ENCODE peak calls at places on chromosomes 2 and 18, in eight cellular contexts. P is esophagus squamous epithelium, Q is stomach, M is tibial nerve, V is prostate gland, I is adrenal gland, R is sigmoid colon, B is right lobe of liver. X is an unnamed sample.

GRCh38 chr2:172438741-172439508 is 11.5 kb downstream of the ITGA6 start:
- DNase-seq in P (no peak), Q (peak; percentile 65), M (no peak), V (peak; percentile 48), I (no peak), R (no peak), B (no peak), X (no peak)

GRCh38 chr18:76459687-76460350 is 35.2 kb downstream of the ZNF516 start:
- DNase-seq in P (no peak), Q (peak; percentile 61), M (no peak), V (peak; percentile 85), I (peak; percentile 91), R (peak; percentile 68), B (no peak), X (peak; percentile 51)

GRCh38 chr2:157821519-157822131 is 54.5 kb downstream of the ACVR1 start:
- DNase-seq in P (no peak), Q (no peak), M (no peak), V (no peak), I (no peak), R (no peak), B (no peak), X (no peak)

GRCh38 chr18:48886520-48887293 is 64.1 kb downstream of the SMAD7 start:
- DNase-seq in P (no peak), Q (no peak), M (no peak), V (no peak), I (no peak), R (peak; percentile 35), B (no peak), X (no peak)

GRCh38 chr2:233147136-233147828 is 87.1 kb downstream of the INPP5D start:
- DNase-seq in P (no peak), Q (no peak), M (no peak), V (no peak), I (no peak), R (no peak), B (no peak), X (no peak)

GRCh38 chr2:201116959-201117734 is 1.2 kb downstream of the CFLAR start:
- DNase-seq in P (no peak), Q (peak; percentile 70), M (peak; percentile 86), V (peak; percentile 67), I (peak; percentile 63), R (peak; percentile 90), B (peak; percentile 78), X (peak; percentile 79)

GRCh38 chr2:26283606-26284005 is 38.9 kb downstream of the HADHB start:
- DNase-seq in P (no peak), Q (no peak), M (no peak), V (no peak), I (no peak), R (no peak), B (no peak), X (no peak)

GRCh38 chr2:127048618-127048935 is 58.4 kb downstream of the BIN1 start:
- DNase-seq in P (no peak), Q (peak; percentile 10), M (no peak), V (no peak), I (no peak), R (peak; percentile 62), B (no peak), X (no peak)

GRCh38 chr2:160876029-160876428 is 284.2 kb upstream of the TANK start:
- DNase-seq in P (no peak), Q (no peak), M (no peak), V (no peak), I (no peak), R (no peak), B (no peak), X (no peak)

GRCh38 chr2:135870571-135870970 is 5.7 kb downstream of the MCM6 start:
- DNase-seq in P (no peak), Q (no peak), M (no peak), V (no peak), I (no peak), R (no peak), B (no peak), X (no peak)

GRCh38 chr2:135875491-135876065 is 665 bp downstream of the MCM6 start:
- DNase-seq in P (peak; percentile 24), Q (peak; percentile 59), M (peak; percentile 36), V (peak; percentile 42), I (peak; percentile 47), R (peak; percentile 73), B (peak; percentile 67), X (peak; percentile 36)

GRCh38 chr2:135874966-135875365 is 1.3 kb downstream of the MCM6 start:
- DNase-seq in P (no peak), Q (no peak), M (no peak), V (no peak), I (no peak), R (no peak), B (no peak), X (no peak)

GRCh38 chr2:135876066-135876711 is at the start of gene MCM6:
- DNase-seq in P (peak; percentile 77), Q (peak; percentile 97), M (peak; percentile 94), V (peak; percentile 95), I (peak; percentile 99), R (peak; percentile 98), B (peak; percentile 98), X (peak; percentile 95)
- TF ChIP-seq POLR2A in P (peak; percentile 59), Q (no peak), M (peak; percentile 11), V (peak; percentile 65), I (no peak), R (no peak), B (peak; percentile 46), X (peak; percentile 44)

GRCh38 chr2:192876698-192877097 is 682.0 kb upstream of the TMEFF2 start:
- DNase-seq in P (no peak), Q (no peak), M (no peak), V (no peak), I (no peak), R (no peak), B (no peak), X (no peak)
- H3K4me1 ChIP-seq in P (no peaks in the 10 kb centered on the region), Q (no peaks in the 10 kb centered on the region), M (no peaks in the 10 kb centered on the region), V (no peaks in the 10 kb centered on the region), I (no peaks in the 10 kb centered on the region), R (no peaks in the 10 kb centered on the region), B (no peaks in the 10 kb centered on the region), X (no peaks in the 10 kb centered on the region)

GRCh38 chr2:168005586-168005985 is 241.8 kb downstream of the STK39 start:
- DNase-seq in P (no peak), Q (no peak), M (no peak), V (no peak), I (no peak), R (no peak), B (no peak), X (no peak)
- H3K36me3 ChIP-seq in P (no peaks in the 10 kb centered on the region), Q (no peaks in the 10 kb centered on the region), M (no peaks in the 10 kb centered on the region), V (no peaks in the 10 kb centered on the region), I (no peaks in the 10 kb centered on the region), R (no peaks in the 10 kb centered on the region), B (no peaks in the 10 kb centered on the region), X (no peaks in the 10 kb centered on the region)

DNA sequence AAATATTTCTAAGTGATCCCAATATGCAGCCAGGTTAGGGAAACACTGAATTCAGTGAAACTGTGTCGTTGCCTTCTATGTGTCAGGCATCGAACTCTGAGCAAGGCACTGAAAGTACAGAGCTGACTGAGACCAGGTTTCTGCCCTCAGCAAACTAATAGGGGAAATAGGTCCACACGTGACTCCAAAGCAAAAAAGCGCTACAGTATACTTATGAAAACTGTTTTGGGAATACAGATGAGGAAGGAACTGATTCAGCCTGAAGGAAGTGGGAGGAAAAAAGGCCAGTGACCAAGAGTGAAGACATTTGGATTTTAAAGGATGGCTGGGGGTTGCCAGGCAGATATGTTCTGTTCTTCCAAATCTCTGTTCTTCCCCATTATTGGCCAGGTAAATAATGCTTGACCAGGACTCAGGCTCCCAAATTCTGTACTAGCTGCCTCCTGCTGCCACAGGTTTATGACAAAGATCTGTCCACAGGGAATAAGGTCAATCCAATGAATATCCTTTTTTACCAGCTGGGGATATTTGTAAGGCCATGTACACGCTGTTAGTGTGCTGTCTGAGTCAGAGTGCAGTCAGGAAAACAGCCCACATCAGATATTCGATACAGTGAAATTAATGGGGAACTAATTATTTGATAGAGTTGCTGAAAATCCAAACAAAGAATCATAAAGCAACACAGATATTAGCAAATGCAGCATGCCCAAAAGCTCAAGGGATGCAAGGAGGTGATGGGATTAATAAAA is 24.5 kb upstream of the INPP4A start:
- DNase-seq in P (no peak), Q (no peak), M (peak; percentile 7), V (no peak), I (no peak), R (no peak), B (no peak), X (no peak)
- TF ChIP-seq POLR2A in P (no peak), Q (no peak), M (no peak), V (no peak), I (no peak), R (no peak), B (no peak), X (no peak)

GRCh38 chr2:62307469-62308389 is 111.8 kb downstream of the B3GNT2 start:
- DNase-seq in P (no peak), Q (peak; percentile 69), M (no peak), V (peak; percentile 33), I (no peak), R (no peak), B (no peak), X (no peak)

GRCh38 chr2:62305421-62306176 is 109.7 kb downstream of the B3GNT2 start:
- DNase-seq in P (no peak), Q (no peak), M (no peak), V (no peak), I (peak; percentile 48), R (no peak), B (no peak), X (no peak)

GRCh38 chr2:62304429-62305417 is 108.8 kb downstream of the B3GNT2 start:
- DNase-seq in P (no peak), Q (peak; percentile 56), M (no peak), V (peak; percentile 28), I (peak; percentile 94), R (no peak), B (peak; percentile 70), X (peak; percentile 17)

GRCh38 chr2:62309081-62309464 is 113.2 kb downstream of the B3GNT2 start:
- DNase-seq in P (no peak), Q (no peak), M (no peak), V (no peak), I (no peak), R (no peak), B (no peak), X (no peak)

GRCh38 chr2:62306751-62307468 is 111.0 kb downstream of the B3GNT2 start:
- DNase-seq in P (no peak), Q (peak; percentile 40), M (no peak), V (peak; percentile 73), I (peak; percentile 37), R (no peak), B (no peak), X (no peak)
- H3K4me1 ChIP-seq in P (peaks cover 40% of the 10 kb centered on the region), Q (peaks cover 26% of the 10 kb centered on the region), M (no peaks in the 10 kb centered on the region), V (peaks cover 15% of the 10 kb centered on the region), I (peaks cover 46% of the 10 kb centered on the region), R (no peaks in the 10 kb centered on the region), B (no peaks in the 10 kb centered on the region), X (peaks cover 9% of the 10 kb centered on the region)

GRCh38 chr2:229780856-229781773 is 66.8 kb upstream of the DNER start:
- DNase-seq in P (no peak), Q (no peak), M (no peak), V (no peak), I (no peak), R (no peak), B (no peak), X (no peak)

GRCh38 chr2:229784791-229785190 is 70.4 kb upstream of the DNER start:
- DNase-seq in P (no peak), Q (no peak), M (no peak), V (no peak), I (no peak), R (no peak), B (no peak), X (no peak)

GRCh38 chr2:229777716-229778115 is 63.4 kb upstream of the DNER start:
- DNase-seq in P (no peak), Q (no peak), M (no peak), V (no peak), I (no peak), R (no peak), B (no peak), X (no peak)

GRCh38 chr2:229779650-229780049 is 65.3 kb upstream of the DNER start:
- DNase-seq in P (no peak), Q (no peak), M (no peak), V (peak; percentile 21), I (no peak), R (no peak), B (no peak), X (no peak)

GRCh38 chr2:229783108-229783721 is 68.9 kb upstream of the DNER start:
- DNase-seq in P (no peak), Q (no peak), M (no peak), V (no peak), I (no peak), R (no peak), B (no peak), X (no peak)
- H3K36me3 ChIP-seq in P (peaks cover 26% of the 10 kb centered on the region), Q (peaks cover 18% of the 10 kb centered on the region), M (no peaks in the 10 kb centered on the region), V (no peaks in the 10 kb centered on the region), I (no peaks in the 10 kb centered on the region), R (no peaks in the 10 kb centered on the region), B (peaks cover 56% of the 10 kb centered on the region), X (no peaks in the 10 kb centered on the region)

X was measured in gastrocnemius medialis.